ENCODE peak calls at places on chromosomes 4 and X, in nine cellular contexts. V is astrocyte, U is esophagus squamous epithelium, X is heart left ventricle, N is Peyer's patch, I is tibial artery, O is aorta, M is lower lobe of right lung, Q is PC-3. H is an unnamed sample.

GRCh38 chrX:132395059-132395458 is 93.8 kb downstream of the MBNL3 start:
- DNase-seq in V (no peak), U (no peak), X (no peak), N (no peak), I (no peak), O (no peak), M (no peak), Q (no peak), H (no peak)

GRCh38 chr4:156503119-156503518 is 468.5 kb downstream of the PDGFC start:
- DNase-seq in V (no peak), U (no peak), X (no peak), N (no peak), I (no peak), O (no peak), M (no peak), Q (peak; percentile 29), H (no peak)

GRCh38 chrX:31658360-31658759 is 586.5 kb upstream of the FTHL17 start:
- DNase-seq in V (peak; percentile 23), U (no peak), X (no peak), N (no peak), I (no peak), O (no peak), M (no peak), Q (peak; percentile 43), H (no peak)

GRCh38 chr4:188428935-188429334 is 289.7 kb downstream of the TRIML1 start:
- DNase-seq in V (no peak), U (no peak), X (no peak), N (no peak), I (no peak), O (no peak), M (no peak), Q (peak; percentile 31), H (no peak)

GRCh38 chr4:147866532-147867271 is 134.8 kb downstream of the ARHGAP10 start:
- DNase-seq in V (peak; percentile 64), U (peak; percentile 26), X (peak; percentile 90), N (peak; percentile 90), I (peak; percentile 95), O (peak; percentile 97), M (peak; percentile 88), Q (peak; percentile 89), H (peak; percentile 88)

GRCh38 chr4:13920111-13920875 is 292.8 kb upstream of the BOD1L1 start:
- DNase-seq in V (no peak), U (no peak), X (no peak), N (no peak), I (no peak), O (no peak), M (no peak), Q (peak; percentile 82), H (no peak)

GRCh38 chrX:109472939-109473713 is 8.8 kb downstream of the GUCY2F start:
- DNase-seq in V (peak; percentile 49), U (no peak), X (no peak), N (no peak), I (no peak), O (no peak), M (no peak), Q (peak; percentile 28), H (no peak)

GRCh38 chr4:5751073-5751917 is 40.3 kb downstream of the EVC start:
- DNase-seq in V (peak; percentile 45), U (no peak), X (no peak), N (no peak), I (no peak), O (no peak), M (no peak), Q (no peak), H (no peak)

GRCh38 chr4:13670456-13671150 is 43.1 kb upstream of the BOD1L1 start:
- DNase-seq in V (no peak), U (no peak), X (peak; percentile 28), N (no peak), I (no peak), O (no peak), M (no peak), Q (no peak), H (no peak)

GRCh38 chr4:39178706-39179105 is 3.6 kb upstream of the WDR19 start:
- DNase-seq in V (peak; percentile 30), U (no peak), X (no peak), N (no peak), I (no peak), O (no peak), M (no peak), Q (no peak), H (no peak)

GRCh38 chrX:10617186-10617963 is 3.0 kb downstream of the MID1 start:
- DNase-seq in V (no peak), U (no peak), X (no peak), N (no peak), I (no peak), O (no peak), M (no peak), Q (peak; percentile 28), H (no peak)

GRCh38 chrX:10619311-10620015 is 922 bp downstream of the MID1 start:
- DNase-seq in V (no peak), U (no peak), X (no peak), N (no peak), I (peak; percentile 23), O (no peak), M (no peak), Q (peak; percentile 22), H (no peak)

GRCh38 chrX:10617964-10618342 is 2.4 kb downstream of the MID1 start:
- DNase-seq in V (peak; percentile 49), U (no peak), X (no peak), N (no peak), I (no peak), O (no peak), M (no peak), Q (peak; percentile 93), H (no peak)

GRCh38 chrX:10620121-10620699 is at the start of gene MID1:
- DNase-seq in V (peak; percentile 75), U (no peak), X (peak; percentile 77), N (peak; percentile 63), I (peak; percentile 73), O (peak; percentile 83), M (peak; percentile 64), Q (peak; percentile 83), H (peak; percentile 82)

DNA sequence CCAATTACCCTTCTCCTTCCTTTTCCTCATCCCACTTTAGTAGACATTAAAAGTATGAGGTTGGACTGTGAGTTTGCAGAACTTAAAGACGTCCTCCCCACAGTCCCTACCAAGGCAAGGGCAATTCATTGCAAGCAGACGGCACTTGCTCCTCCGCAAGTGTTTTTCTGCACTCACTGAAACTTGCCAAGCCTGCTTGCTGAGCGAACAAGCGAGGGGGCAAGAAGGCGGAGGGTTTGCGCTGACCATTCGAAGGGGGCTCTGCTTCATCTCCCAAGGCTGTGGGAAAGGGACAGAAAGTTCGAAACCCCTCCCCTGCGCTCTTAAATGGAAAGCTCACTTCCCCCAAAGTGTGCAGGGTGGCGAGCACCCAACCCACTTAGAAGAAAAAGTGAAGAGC is 1.5 kb downstream of the MID1 start:
- DNase-seq in V (no peak), U (no peak), X (no peak), N (no peak), I (no peak), O (no peak), M (no peak), Q (peak; percentile 30), H (no peak)
- H3K4me3 ChIP-seq in V (peak overlapping the region; percentile 93), U (peak overlapping the region; percentile 62), X (peak overlapping the region; percentile 55), N (peak overlapping the region; percentile 62), I (peak overlapping the region; percentile 58), O (peak overlapping the region; percentile 45), M (peak overlapping the region; percentile 60), Q (peak overlapping the region; percentile 86), H (no peak overlapping the region)

DNA sequence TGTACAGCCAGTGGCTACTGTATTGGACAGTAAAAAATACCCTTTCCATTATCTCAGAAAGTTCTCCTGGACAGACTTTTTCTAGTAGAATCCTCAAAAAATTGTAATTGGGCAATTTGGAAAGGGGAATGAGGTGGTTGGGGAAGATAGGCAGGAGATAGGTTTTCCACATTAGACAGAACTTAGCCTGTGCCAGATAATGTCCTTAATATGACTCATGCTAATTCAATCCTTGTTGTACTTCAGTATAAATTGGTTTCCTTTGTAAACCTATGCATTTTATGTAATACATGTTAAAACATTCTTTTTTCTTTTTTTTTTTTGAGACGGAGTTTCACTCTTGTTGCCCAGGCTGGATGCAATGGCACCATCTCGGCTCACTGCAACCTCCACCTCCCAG is 8.9 kb downstream of the EIF4E start:
- DNase-seq in V (peak; percentile 73), U (no peak), X (no peak), N (no peak), I (no peak), O (no peak), M (no peak), Q (peak; percentile 31), H (no peak)
- H3K36me3 ChIP-seq in V (peaks cover 6% of the 10 kb centered on the region), U (peaks cover 25% of the 10 kb centered on the region), X (no peaks in the 10 kb centered on the region), N (no peaks in the 10 kb centered on the region), I (no peaks in the 10 kb centered on the region), O (no peaks in the 10 kb centered on the region), M (peaks cover 9% of the 10 kb centered on the region), Q (peaks cover 10% of the 10 kb centered on the region), H (no peaks in the 10 kb centered on the region)

DNA sequence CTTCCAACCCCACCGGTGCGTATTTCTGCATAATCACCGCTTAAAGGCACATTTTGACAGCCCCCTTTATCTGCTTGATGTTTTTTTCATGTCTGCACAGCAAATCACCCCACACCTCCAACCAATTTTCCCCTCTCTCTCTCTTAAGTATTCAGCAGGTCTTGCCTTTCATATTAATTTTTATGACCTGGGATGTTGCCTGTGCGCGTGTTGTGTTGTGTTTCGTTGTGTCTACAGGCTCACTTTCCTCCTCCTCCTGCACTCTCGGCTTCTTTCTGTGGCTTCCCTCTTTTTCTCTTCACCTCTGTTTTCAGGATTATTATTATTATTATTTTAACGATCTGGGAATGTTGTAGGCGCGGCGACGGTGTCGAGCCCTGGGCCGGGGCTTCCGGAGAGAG is 721 bp downstream of the POU4F2 start:
- DNase-seq in V (no peak), U (no peak), X (no peak), N (no peak), I (no peak), O (no peak), M (no peak), Q (no peak), H (no peak)
- H3K4me3 ChIP-seq in V (no peak overlapping the region), U (no peak overlapping the region), X (no peak overlapping the region), N (no peak overlapping the region), I (no peak overlapping the region), O (no peak overlapping the region), M (peak overlapping the region; percentile 9), Q (no peak overlapping the region), H (peak overlapping the region; percentile 13)

DNA sequence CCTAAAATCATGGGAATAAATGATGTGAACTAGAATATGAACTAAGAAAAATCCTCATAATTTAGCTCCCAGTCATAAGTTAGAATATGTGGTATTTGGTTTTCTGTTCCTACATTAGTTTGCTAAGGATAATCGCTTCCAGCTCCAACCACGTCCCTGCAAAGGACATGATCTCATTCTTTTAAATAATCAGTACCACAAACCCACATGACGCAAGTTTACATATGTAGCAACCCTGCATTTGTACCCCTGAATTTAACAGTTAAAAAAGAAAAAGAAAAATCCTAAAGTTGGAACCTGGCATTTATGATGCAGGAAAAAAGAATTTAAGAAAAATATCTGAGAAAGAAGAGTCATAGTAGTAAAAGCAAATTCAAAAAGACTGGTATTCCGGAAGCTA is 13.3 kb downstream of the UBA6 start:
- DNase-seq in V (no peak), U (no peak), X (no peak), N (no peak), I (no peak), O (no peak), M (no peak), Q (no peak), H (no peak)
- H3K36me3 ChIP-seq in V (peaks cover 16% of the 10 kb centered on the region), U (peaks cover 17% of the 10 kb centered on the region), X (no peaks in the 10 kb centered on the region), N (no peaks in the 10 kb centered on the region), I (peaks cover 15% of the 10 kb centered on the region), O (no peaks in the 10 kb centered on the region), M (peaks cover 9% of the 10 kb centered on the region), Q (peaks cover 38% of the 10 kb centered on the region), H (no peaks in the 10 kb centered on the region)

H was measured in adrenal gland.